ENCODE peak calls at places on chromosomes 1 and 21, in six cellular contexts. J is uterus; H is IMR-90; K is kidney epithelial cell; R is pancreas; S is CD4-positive, CD25-positive, alpha-beta regulatory T cell. X is an unnamed sample.

GRCh38 chr1:92483442-92484170 is 3.1 kb downstream of the GFI1 start:
- DNase-seq in J (no peak), H (no peak), K (no peak), R (peak), S (peak), X (no peak)

GRCh38 chr1:89802841-89803240 is 18.0 kb upstream of the LRRC8D start:
- DNase-seq in J (no peak), H (no peak), K (no peak), R (no peak), S (no peak), X (no peak)

GRCh38 chr1:67429011-67429527 is 1.1 kb downstream of the SERBP1 start:
- DNase-seq in J (no peak), H (no peak), K (no peak), R (no peak), S (peak), X (no peak)

GRCh38 chr1:192766009-192766625 is 42.7 kb upstream of the RGS2 start:
- DNase-seq in J (no peak), H (peak), K (no peak), R (no peak), S (no peak), X (no peak)

GRCh38 chr1:45018599-45019230 is 6.7 kb downstream of the UROD start:
- DNase-seq in J (no peak), H (peak), K (no peak), R (peak), S (peak), X (peak)

GRCh38 chr1:53511323-53511932 is 52.2 kb downstream of the DMRTB1 start:
- DNase-seq in J (peak), H (no peak), K (no peak), R (no peak), S (no peak), X (no peak)

GRCh38 chr1:97920275-97920831 is 481 bp downstream of the DPYD start:
- DNase-seq in J (no peak), H (peak), K (no peak), R (no peak), S (no peak), X (no peak)

GRCh38 chr1:21896026-21896425 is 41.1 kb downstream of the HSPG2 start:
- DNase-seq in J (no peak), H (no peak), K (no peak), R (no peak), S (no peak), X (no peak)

GRCh38 chr21:43812139-43812821 is 22.9 kb downstream of the RRP1 start:
- DNase-seq in J (no peak), H (no peak), K (no peak), R (no peak), S (no peak), X (no peak)

GRCh38 chr1:6108937-6109636 is 63.4 kb downstream of the KCNAB2 start:
- DNase-seq in J (no peak), H (peak), K (peak), R (peak), S (no peak), X (peak)

GRCh38 chr1:7388488-7389185 is 382.5 kb upstream of the VAMP3 start:
- DNase-seq in J (no peak), H (peak), K (no peak), R (no peak), S (no peak), X (no peak)

GRCh38 chr1:167249702-167250101 is 29.0 kb downstream of the POU2F1 start:
- DNase-seq in J (no peak), H (no peak), K (no peak), R (no peak), S (no peak), X (no peak)

GRCh38 chr1:6185635-6186382 is 5.7 kb upstream of the CHD5 start:
- DNase-seq in J (no peak), H (peak), K (no peak), R (no peak), S (no peak), X (peak)

GRCh38 chr1:235933483-235934116 is 66.9 kb upstream of the LYST start:
- DNase-seq in J (no peak), H (no peak), K (no peak), R (no peak), S (no peak), X (no peak)

GRCh38 chr1:55773189-55773940 is 558.2 kb upstream of the USP24 start:
- DNase-seq in J (no peak), H (no peak), K (no peak), R (no peak), S (no peak), X (peak)

GRCh38 chr1:247209306-247209900 is 37.6 kb upstream of the ZNF124 start:
- DNase-seq in J (no peak), H (peak), K (no peak), R (no peak), S (no peak), X (no peak)

GRCh38 chr1:117675907-117676430 is 70.1 kb downstream of the TENT5C start:
- DNase-seq in J (no peak), H (no peak), K (no peak), R (no peak), S (no peak), X (no peak)

GRCh38 chr1:24996983-24997893 is 67.2 kb upstream of the RUNX3 start:
- DNase-seq in J (no peak), H (no peak), K (no peak), R (no peak), S (no peak), X (no peak)

GRCh38 chr1:54969879-54970278 is 10.5 kb upstream of the TMEM61 start:
- DNase-seq in J (no peak), H (no peak), K (no peak), R (no peak), S (no peak), X (no peak)

GRCh38 chr1:204331275-204331674 is 28.5 kb downstream of the PLEKHA6 start:
- DNase-seq in J (no peak), H (no peak), K (no peak), R (no peak), S (no peak), X (no peak)

GRCh38 chr21:17911628-17912027 is 92.5 kb upstream of the C21orf91 start:
- DNase-seq in J (no peak), H (peak), K (no peak), R (no peak), S (no peak), X (peak)

GRCh38 chr1:8409107-8409506 is 91.2 kb downstream of the SLC45A1 start:
- DNase-seq in J (no peak), H (peak), K (no peak), R (no peak), S (peak), X (peak)

GRCh38 chr1:180178511-180179161 is 24.0 kb downstream of the QSOX1 start:
- DNase-seq in J (peak), H (peak), K (no peak), R (peak), S (peak), X (peak)

GRCh38 chr1:42006836-42007235 is 88.1 kb upstream of the HIVEP3 start:
- DNase-seq in J (no peak), H (peak), K (no peak), R (no peak), S (no peak), X (no peak)

GRCh38 chr21:35316933-35317332 is 267.8 kb upstream of the RUNX1 start:
- DNase-seq in J (no peak), H (peak), K (no peak), R (no peak), S (no peak), X (no peak)

GRCh38 chr1:180229483-180230415 is at the start of gene LHX4:
- DNase-seq in J (peak), H (no peak), K (no peak), R (no peak), S (no peak), X (no peak)

GRCh38 chr1:155651861-155652661 is 36.5 kb downstream of the YY1AP1 start:
- DNase-seq in J (no peak), H (no peak), K (no peak), R (no peak), S (no peak), X (no peak)

GRCh38 chr1:222896630-222897526 is 82.0 kb downstream of the DISP1 start:
- DNase-seq in J (no peak), H (peak), K (no peak), R (no peak), S (no peak), X (peak)

GRCh38 chr1:199593475-199593874 is 434.0 kb upstream of the NR5A2 start:
- DNase-seq in J (no peak), H (no peak), K (no peak), R (no peak), S (no peak), X (no peak)

GRCh38 chr1:53176452-53177344 is 19.9 kb upstream of the CPT2 start:
- DNase-seq in J (peak), H (peak), K (no peak), R (peak), S (no peak), X (no peak)

GRCh38 chr21:16588433-16588860 is 858.7 kb downstream of the USP25 start:
- DNase-seq in J (peak), H (peak), K (peak), R (peak), S (no peak), X (peak)

GRCh38 chr1:99648107-99648506 is 2.2 kb downstream of the PALMD start:
- DNase-seq in J (no peak), H (no peak), K (no peak), R (no peak), S (no peak), X (no peak)
- H3K4me3 ChIP-seq in J (peak), H (no peak), K (no peak), R (no peak), S (no peak), X (no peak)

GRCh38 chr1:2148691-2149090 is 45.9 kb downstream of the FAAP20 start:
- DNase-seq in J (no peak), H (no peak), K (no peak), R (no peak), S (peak), X (no peak)
- H3K4me3 ChIP-seq in J (no peak), H (no peak), K (no peak), R (no peak), S (peak), X (no peak)

DNA sequence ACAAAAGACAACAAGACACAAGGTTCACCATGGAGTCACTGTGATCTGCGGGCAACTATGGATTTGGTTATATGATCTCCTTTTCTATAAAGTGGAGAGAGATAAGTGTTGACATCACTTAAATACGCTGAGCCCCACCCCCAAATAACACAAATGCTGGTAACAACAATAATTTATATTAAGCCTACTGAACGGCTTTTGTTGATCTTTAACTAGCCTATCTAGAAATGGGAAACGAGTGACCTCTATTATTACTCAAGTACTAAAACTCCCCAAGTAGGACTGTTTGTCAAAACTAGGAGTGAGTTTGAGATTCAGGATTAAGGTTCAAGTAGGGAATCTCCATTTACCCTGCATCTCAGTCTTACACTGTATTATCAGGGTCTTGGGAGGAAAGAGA is 52.2 kb downstream of the MAP3K7CL start:
- DNase-seq in J (no peak), H (peak), K (no peak), R (no peak), S (no peak), X (no peak)
- H3K4me3 ChIP-seq in J (peak), H (peak), K (no peak), R (no peak), S (no peak), X (no peak)

GRCh38 chr1:153790996-153791855 is 16.0 kb downstream of the SLC27A3 start:
- DNase-seq in J (no peak), H (peak), K (no peak), R (no peak), S (no peak), X (peak)

GRCh38 chr1:153792631-153793041 is 17.4 kb downstream of the SLC27A3 start:
- DNase-seq in J (no peak), H (no peak), K (no peak), R (no peak), S (no peak), X (no peak)

GRCh38 chr1:153791856-153792253 is 16.6 kb downstream of the SLC27A3 start:
- DNase-seq in J (no peak), H (peak), K (no peak), R (no peak), S (no peak), X (peak)

GRCh38 chr1:153789478-153790148 is 14.4 kb downstream of the SLC27A3 start:
- DNase-seq in J (no peak), H (no peak), K (no peak), R (no peak), S (no peak), X (no peak)

DNA sequence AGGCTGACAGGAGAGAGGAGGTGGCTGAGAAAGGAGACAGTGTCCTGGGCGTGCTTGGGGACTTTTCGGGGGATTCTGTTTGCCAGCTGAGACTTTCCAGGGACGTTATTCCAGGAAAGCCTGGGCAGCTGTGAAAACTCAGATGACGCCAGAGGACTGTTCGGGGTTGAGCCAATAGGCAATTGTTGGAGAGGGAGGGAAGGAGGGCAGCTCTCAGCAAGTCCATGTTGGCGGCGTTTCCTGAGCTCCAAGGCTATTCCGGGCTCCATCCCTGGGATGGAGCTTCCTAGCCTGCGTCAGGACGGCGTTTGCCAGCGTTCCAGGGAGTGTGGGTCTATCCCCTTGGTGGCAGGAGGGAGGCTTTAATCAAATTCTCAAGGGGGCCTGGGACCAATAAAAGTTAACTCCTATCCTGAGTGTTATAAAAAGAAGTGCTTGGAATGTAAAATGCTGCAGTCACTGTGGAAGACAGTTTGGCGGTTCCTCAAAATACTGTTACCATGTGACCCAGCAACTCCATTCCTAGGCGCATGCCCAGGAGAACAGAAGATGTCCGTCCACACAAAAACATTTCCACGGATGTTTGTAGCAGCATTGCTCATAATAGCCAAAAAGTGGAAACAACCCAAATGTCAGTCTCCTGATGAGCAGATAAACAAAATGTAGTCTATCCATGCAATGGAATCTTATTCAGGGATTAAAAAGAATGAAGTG is 15.2 kb downstream of the SLC27A3 start:
- DNase-seq in J (peak), H (peak), K (no peak), R (no peak), S (no peak), X (peak)
- H3K4me3 ChIP-seq in J (peak), H (peak), K (no peak), R (no peak), S (no peak), X (peak)

GRCh38 chr1:43706598-43707190 is 642 bp upstream of the ST3GAL3 start:
- DNase-seq in J (no peak), H (no peak), K (no peak), R (peak), S (peak), X (peak)

GRCh38 chr1:43707191-43708005 is at the start of gene ST3GAL3:
- DNase-seq in J (peak), H (peak), K (peak), R (peak), S (peak), X (peak)

GRCh38 chr1:43705334-43705733 is 2.0 kb upstream of the ST3GAL3 start:
- DNase-seq in J (no peak), H (no peak), K (no peak), R (no peak), S (no peak), X (no peak)

GRCh38 chr1:43704838-43705237 is 2.5 kb upstream of the ST3GAL3 start:
- DNase-seq in J (peak), H (no peak), K (no peak), R (no peak), S (no peak), X (no peak)

GRCh38 chr1:43705982-43706597 is 1.2 kb upstream of the ST3GAL3 start:
- DNase-seq in J (no peak), H (no peak), K (no peak), R (no peak), S (no peak), X (no peak)
- H3K4me3 ChIP-seq in J (no peak), H (no peak), K (no peak), R (no peak), S (peak), X (peak)

DNA sequence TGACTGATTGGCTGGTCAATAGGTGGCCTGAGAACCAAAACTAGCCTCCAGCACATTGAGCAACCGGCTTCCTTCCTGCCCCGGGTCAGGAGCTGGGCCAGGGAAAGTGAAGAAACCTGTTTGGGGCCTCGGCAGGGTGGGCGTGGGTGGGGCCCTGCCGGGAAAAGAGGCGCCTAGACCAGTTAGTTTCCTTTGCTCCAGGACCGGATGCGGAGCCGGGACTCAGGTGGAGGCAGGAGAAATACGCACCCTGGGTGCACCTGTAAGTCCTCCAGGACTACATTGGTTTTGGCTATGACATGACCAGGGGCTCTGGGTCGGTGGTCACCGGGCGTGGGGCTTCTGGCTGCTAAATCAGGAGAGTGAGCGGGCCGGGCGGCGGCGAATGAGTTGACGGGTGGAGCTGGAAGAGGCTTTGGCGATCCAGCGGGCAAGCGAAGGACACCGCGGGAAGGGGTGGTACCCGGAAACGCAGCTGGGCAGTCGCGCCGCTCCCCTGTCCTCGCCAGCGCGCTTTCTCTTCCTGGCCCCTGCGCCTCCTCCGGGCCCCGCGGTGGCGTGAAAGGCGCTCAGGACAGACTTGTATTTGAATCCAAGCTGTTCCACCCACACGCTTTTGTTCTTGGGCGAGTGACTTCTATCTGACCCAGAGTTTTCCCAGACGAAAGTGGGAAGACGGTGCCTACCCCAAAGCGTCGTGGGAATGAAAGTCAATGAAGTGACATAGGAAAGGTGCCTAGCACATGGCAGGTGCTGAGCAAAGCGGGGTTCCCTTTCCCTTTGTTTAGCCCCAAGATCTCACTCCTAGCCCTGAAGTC is 30.6 kb upstream of the JUN start:
- DNase-seq in J (peak), H (peak), K (no peak), R (peak), S (no peak), X (no peak)
- H3K4me3 ChIP-seq in J (no peak), H (no peak), K (no peak), R (no peak), S (no peak), X (no peak)

GRCh38 chr21:44911384-44912157 is 9.1 kb downstream of the ITGB2 start:
- DNase-seq in J (peak), H (no peak), K (no peak), R (peak), S (peak), X (no peak)

GRCh38 chr21:44911066-44911383 is 9.7 kb downstream of the ITGB2 start:
- DNase-seq in J (no peak), H (no peak), K (no peak), R (no peak), S (no peak), X (no peak)

GRCh38 chr21:44914176-44914874 is 6.4 kb downstream of the ITGB2 start:
- DNase-seq in J (no peak), H (no peak), K (no peak), R (no peak), S (peak), X (no peak)

GRCh38 chr21:44912158-44912473 is 8.6 kb downstream of the ITGB2 start:
- DNase-seq in J (no peak), H (no peak), K (no peak), R (peak), S (no peak), X (no peak)

GRCh38 chr21:44913425-44914175 is 7.1 kb downstream of the ITGB2 start:
- DNase-seq in J (no peak), H (no peak), K (no peak), R (no peak), S (no peak), X (no peak)
- H3K4me3 ChIP-seq in J (no peak), H (no peak), K (no peak), R (no peak), S (peak), X (no peak)

DNA sequence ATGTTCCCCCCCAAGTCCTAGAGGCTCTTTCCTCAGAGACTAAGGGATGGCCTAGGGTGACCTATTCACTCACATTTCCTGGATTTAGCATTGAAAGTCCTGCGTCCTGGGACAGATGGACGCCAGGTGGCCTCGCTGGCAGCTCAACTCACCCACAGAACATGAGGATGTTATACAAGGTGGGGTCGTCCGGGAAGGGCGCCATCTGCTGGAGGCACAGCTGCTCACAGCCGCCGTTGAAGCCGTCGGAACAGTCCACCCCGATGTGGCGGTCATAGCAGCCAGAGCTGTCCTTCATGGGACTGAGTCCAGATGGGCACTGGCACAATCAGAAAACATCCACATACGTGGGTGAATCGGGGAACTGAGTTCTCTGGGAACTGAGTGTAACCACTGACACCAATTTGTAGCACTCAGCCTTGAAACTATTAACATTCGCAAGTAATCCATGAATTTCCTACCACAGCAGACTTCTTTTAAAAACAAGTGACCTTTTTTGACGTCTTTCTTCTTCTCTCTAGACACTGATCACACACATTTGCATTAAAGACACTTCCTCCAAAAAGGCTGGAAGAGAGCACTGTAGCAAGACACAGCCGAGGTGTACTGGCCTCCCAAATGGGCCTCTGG is 215.4 kb downstream of the ASTN1 start:
- DNase-seq in J (no peak), H (peak), K (peak), R (peak), S (no peak), X (peak)
- H3K4me3 ChIP-seq in J (no peak), H (no peak), K (no peak), R (no peak), S (no peak), X (no peak)